ENCODE peak calls at places on chromosomes 4 and X, in four cellular contexts. J is A549, O is IMR-90, C is H1. Z is an unnamed sample.

GRCh38 chr4:114782842-114783595 is 184.4 kb downstream of the UGT8 start:
- DNase-seq in C (no peak), J (no peak), O (no peak), Z (no peak)

GRCh38 chrX:47283015-47283771 is 50.4 kb downstream of the USP11 start:
- DNase-seq in J (no peak), O (peak), C (no peak), Z (peak)

GRCh38 chr4:139769355-139769754 is 103.7 kb downstream of the MGST2 start:
- DNase-seq in O (no peak), J (no peak), C (no peak), Z (no peak)

GRCh38 chr4:182764137-182764536 is 153.0 kb downstream of the DCTD start:
- DNase-seq in O (peak), J (no peak), C (no peak), Z (no peak)

GRCh38 chrX:127732709-127733108 is 319.5 kb downstream of the ACTRT1 start:
- DNase-seq in O (no peak), J (no peak), C (no peak), Z (no peak)

GRCh38 chr4:19187104-19187503 is 1064.6 kb upstream of the SLIT2 start:
- DNase-seq in C (no peak), O (peak), J (no peak), Z (no peak)

GRCh38 chr4:25031077-25031606 is 396 bp upstream of the LGI2 start:
- DNase-seq in O (no peak), C (no peak), J (peak), Z (no peak)

GRCh38 chrX:50799531-50799961 is 14.4 kb downstream of the SHROOM4 start:
- DNase-seq in J (no peak), C (no peak), O (peak), Z (no peak)

GRCh38 chr4:95066011-95066410 is 308.3 kb downstream of the BMPR1B start:
- DNase-seq in O (no peak), J (no peak), C (no peak), Z (no peak)

GRCh38 chrX:23552289-23552688 is 115.0 kb upstream of the PRDX4 start:
- DNase-seq in C (no peak), O (no peak), J (no peak), Z (no peak)

GRCh38 chr4:74516321-74516720 is 71.4 kb downstream of the AREG start:
- DNase-seq in O (peak), C (no peak), J (no peak), Z (no peak)

GRCh38 chrX:47143894-47144625 is 442 bp downstream of the NDUFB11 start:
- DNase-seq in O (peak), J (peak), C (no peak), Z (no peak)

GRCh38 chr4:37742149-37742548 is 56.0 kb upstream of the RELL1 start:
- DNase-seq in C (no peak), J (peak), O (no peak), Z (peak)

GRCh38 chr4:161604516-161605300 is 559.1 kb downstream of the FSTL5 start:
- DNase-seq in J (no peak), C (no peak), O (no peak), Z (no peak)

GRCh38 chrX:70030242-70030823 is 19.4 kb downstream of the AWAT2 start:
- DNase-seq in C (no peak), J (peak), O (peak), Z (peak)

GRCh38 chrX:70026112-70026850 is 23.5 kb downstream of the AWAT2 start:
- DNase-seq in C (no peak), J (no peak), O (peak), Z (no peak)

GRCh38 chrX:70025464-70025863 is 24.3 kb downstream of the AWAT2 start:
- DNase-seq in O (peak), J (no peak), C (no peak), Z (no peak)

GRCh38 chrX:70029790-70030189 is 19.9 kb downstream of the AWAT2 start:
- DNase-seq in C (no peak), J (no peak), O (no peak), Z (no peak)

DNA sequence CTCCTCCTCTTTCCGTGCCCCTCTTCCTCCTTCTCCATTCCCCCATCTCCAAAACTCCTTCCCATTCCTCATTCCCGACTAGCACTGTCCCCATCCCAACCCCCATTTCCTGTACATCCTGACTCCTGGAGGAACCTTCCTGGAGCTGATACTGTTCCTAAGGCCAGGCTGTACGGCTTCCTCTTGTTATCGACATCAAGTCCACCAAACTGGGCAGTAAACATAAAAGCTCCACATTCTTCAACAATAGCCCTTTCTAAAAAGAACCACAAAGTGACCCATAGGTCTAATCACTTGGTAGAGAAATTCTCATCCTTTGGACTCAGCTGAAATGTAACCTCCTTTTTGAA is 22.9 kb downstream of the AWAT2 start:
- DNase-seq in O (no peak), C (no peak), J (no peak), Z (no peak)
- TF ChIP-seq RAD21 in O (no peak), C (no peak), J (no peak), Z (no peak)

DNA sequence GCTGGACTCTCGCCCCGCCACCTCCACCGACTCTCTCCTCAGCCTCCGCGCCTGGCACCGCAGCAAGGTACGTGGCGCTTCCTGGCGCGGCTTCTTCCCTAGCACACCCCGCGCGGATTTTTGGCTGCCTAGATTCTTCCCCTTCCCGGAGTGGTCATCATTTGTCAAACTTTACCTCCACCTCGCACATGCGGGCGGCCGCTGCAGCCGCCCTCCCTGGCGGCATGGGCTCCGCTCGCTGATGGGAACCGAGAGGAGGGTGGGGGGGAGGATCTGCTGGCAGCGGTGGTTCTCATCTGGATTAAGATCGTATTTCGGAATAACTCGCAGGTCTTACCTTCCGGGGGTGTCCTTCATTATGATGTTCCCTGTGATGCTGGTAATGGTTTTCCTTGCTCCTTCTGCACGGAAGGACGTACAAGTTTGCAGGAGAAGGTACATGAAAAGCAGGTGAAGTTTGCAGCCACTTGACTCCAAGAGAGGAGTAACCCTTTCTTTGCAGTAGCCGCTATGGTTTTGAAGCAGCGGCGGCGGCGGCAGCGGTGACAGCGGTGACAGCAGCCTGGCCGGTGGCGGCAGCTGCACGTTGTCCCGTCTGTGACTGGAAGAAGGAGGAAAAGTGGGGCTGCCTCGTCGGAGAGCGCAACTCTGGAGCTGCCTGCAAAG is 2183.9 kb upstream of the TENM3 start:
- DNase-seq in J (peak), C (no peak), O (no peak), Z (no peak)
- TF ChIP-seq RAD21 in J (no peak), C (no peak), O (no peak), Z (no peak)

GRCh38 chrX:981791-982626 is 230.4 kb downstream of the CRLF2 start:
- DNase-seq in O (no peak), C (peak), J (no peak), Z (no peak)
- TF ChIP-seq RAD21 in O (no peak), C (no peak), J (no peak), Z (no peak)

GRCh38 chr4:185839770-185840169 is 27.8 kb upstream of the SORBS2 start:
- DNase-seq in O (peak), J (no peak), C (no peak), Z (no peak)
- TF ChIP-seq RAD21 in O (no peak), J (no peak), C (no peak), Z (no peak)

GRCh38 chr4:12679217-12679616 is 804.9 kb downstream of the RAB28 start:
- DNase-seq in C (no peak), J (no peak), O (no peak), Z (peak)
- TF ChIP-seq RAD21 in C (peak), J (no peak), O (no peak), Z (no peak)

DNA sequence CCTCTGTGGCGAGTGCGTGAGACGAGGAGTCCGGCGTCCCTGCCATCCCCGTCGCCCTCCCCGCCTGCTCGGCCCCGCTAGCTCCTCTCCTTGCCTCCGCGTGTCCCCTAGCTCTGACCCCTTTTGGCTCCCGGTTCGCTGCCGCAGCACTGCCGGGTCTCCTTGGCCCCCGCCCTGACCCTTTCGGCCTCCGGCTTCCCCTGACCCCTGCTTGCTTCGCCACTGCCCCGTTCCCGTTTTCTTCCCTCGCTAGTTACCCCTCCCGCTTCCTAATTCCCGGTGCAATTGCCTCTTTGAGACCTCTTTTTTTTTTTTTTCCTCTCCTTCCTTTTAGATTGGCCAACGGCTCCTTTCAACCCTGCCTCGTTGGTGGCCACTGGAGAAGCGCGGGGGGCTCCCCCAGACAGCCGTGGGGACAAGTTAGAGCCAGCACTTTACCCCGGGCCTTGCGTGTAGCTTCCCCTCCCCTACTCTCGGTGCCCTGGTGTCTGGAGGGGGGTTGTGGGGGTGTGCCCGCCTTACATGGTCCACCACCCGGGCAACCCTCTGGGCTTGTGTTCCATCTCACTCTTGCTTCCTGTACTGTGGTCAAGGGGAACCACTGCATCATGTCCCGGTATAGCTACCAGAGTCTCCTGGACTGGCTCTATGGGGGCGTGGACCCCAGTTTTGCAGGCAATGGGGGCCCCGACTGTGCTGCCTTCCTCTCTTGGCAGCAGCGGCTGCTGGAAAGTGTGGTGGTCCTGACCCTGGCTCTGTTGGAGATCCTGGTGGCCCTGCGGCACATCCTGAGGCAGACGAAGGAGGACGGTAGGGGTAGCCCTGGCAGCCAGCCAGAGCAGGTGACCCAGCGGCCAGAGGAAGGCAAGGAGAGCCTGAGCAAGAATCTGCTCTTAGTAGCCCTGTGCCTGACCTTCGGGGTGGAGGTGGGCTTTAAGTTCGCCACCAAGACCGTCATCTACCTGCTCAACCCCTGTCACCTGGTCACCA is 548 bp downstream of the TMEM164 start:
- DNase-seq in O (no peak), J (peak), C (no peak), Z (no peak)
- TF ChIP-seq RAD21 in O (no peak), J (no peak), C (no peak), Z (no peak)

Z was measured in HepG2.